ENCODE peak calls at places on chromosomes 7 and 10, in seven cellular contexts. X, M, C, H, E, F and T are unnamed samples.

GRCh38 chr10:69908071-69908470 is 106.4 kb downstream of the COL13A1 start:
- DNase-seq in X (no peak), M (no peak), C (no peak), H (no peak), E (no peak), F (no peak), T (no peak)

GRCh38 chr10:33332183-33333031 is 2.1 kb downstream of the NRP1 start:
- DNase-seq in X (no peak), M (no peak), C (no peak), H (no peak), E (no peak), F (no peak), T (no peak)

GRCh38 chr10:34119456-34119855 is 695.6 kb downstream of the PARD3 start:
- DNase-seq in X (no peak), M (no peak), C (no peak), H (no peak), E (no peak), F (no peak), T (no peak)

GRCh38 chr10:58712136-58712535 is 199.5 kb downstream of the BICC1 start:
- DNase-seq in X (no peak), M (no peak), C (no peak), H (no peak), E (no peak), F (no peak), T (no peak)

GRCh38 chr7:26202019-26202985 is 757 bp downstream of the CBX3 start:
- DNase-seq in X (peak), M (peak), C (peak), H (peak), E (peak), F (peak), T (peak)

GRCh38 chr7:157552295-157552993 is 215.6 kb downstream of the DNAJB6 start:
- DNase-seq in X (no peak), M (peak), C (peak), H (no peak), E (no peak), F (no peak), T (no peak)

GRCh38 chr10:72814134-72814790 is 79.3 kb upstream of the OIT3 start:
- DNase-seq in X (no peak), M (no peak), C (no peak), H (no peak), E (no peak), F (no peak), T (no peak)

GRCh38 chr10:119658274-119658673 is 7.1 kb downstream of the BAG3 start:
- DNase-seq in X (peak), M (peak), C (no peak), H (no peak), E (no peak), F (no peak), T (peak)

GRCh38 chr7:81195033-81195432 is 276.2 kb upstream of the SEMA3C start:
- DNase-seq in X (no peak), M (no peak), C (no peak), H (no peak), E (no peak), F (no peak), T (no peak)

GRCh38 chr10:33982995-33983394 is 648.5 kb upstream of the NRP1 start:
- DNase-seq in X (no peak), M (no peak), C (no peak), H (no peak), E (no peak), F (no peak), T (no peak)

GRCh38 chr10:125199261-125199660 is 38.9 kb upstream of the CTBP2 start:
- DNase-seq in X (no peak), M (no peak), C (no peak), H (no peak), E (no peak), F (no peak), T (no peak)